ENCODE peak calls at places on chromosome 21, in seven cellular contexts. S is astrocyte, F is PC-3, U is endothelial cell, B is brain microvascular endothelial cell, D is A549, C is upper lobe of right lung. L is an unnamed sample.
A peak's percentile ranks its signal among the peaks of the same experiment; 100 is the strongest.

GRCh38 chr21:16308269-16308668 is 578.5 kb downstream of the USP25 start:
- DNase-seq in B (no peak), S (peak; percentile 73), D (no peak), C (no peak), U (no peak), F (no peak), L (no peak)

GRCh38 chr21:33374080-33374873 is 28.9 kb upstream of the IFNGR2 start:
- DNase-seq in B (peak; percentile 58), F (peak; percentile 90), D (peak; percentile 33), U (peak; percentile 57), S (peak; percentile 35), C (peak; percentile 65), L (no peak)

GRCh38 chr21:32083175-32083574 is 195.7 kb downstream of the MIS18A start:
- DNase-seq in B (no peak), S (peak; percentile 2), F (no peak), U (no peak), D (no peak), C (no peak), L (no peak)

GRCh38 chr21:41830145-41830707 is 48.9 kb downstream of the PRDM15 start:
- DNase-seq in F (no peak), S (no peak), B (no peak), U (no peak), C (no peak), D (no peak), L (no peak)

GRCh38 chr21:26795866-26796329 is 49.3 kb downstream of the ADAMTS1 start:
- DNase-seq in F (peak; percentile 84), U (no peak), S (peak; percentile 89), B (peak; percentile 97), D (peak; percentile 4), C (no peak), L (no peak)

GRCh38 chr21:15809818-15810217 is 80.0 kb downstream of the USP25 start:
- DNase-seq in D (no peak), S (peak; percentile 3), F (no peak), C (no peak), U (no peak), B (peak; percentile 36), L (no peak)

GRCh38 chr21:33775100-33775828 is 133.0 kb downstream of the ITSN1 start:
- DNase-seq in D (no peak), U (no peak), B (no peak), F (no peak), C (no peak), S (no peak), L (no peak)

GRCh38 chr21:45309069-45309521 is 21.4 kb upstream of the POFUT2 start:
- DNase-seq in S (no peak), C (peak; percentile 82), U (peak; percentile 88), B (peak; percentile 84), D (peak; percentile 42), F (peak; percentile 65), L (no peak)

GRCh38 chr21:34018185-34018584 is 55.2 kb upstream of the MRPS6 start:
- DNase-seq in D (no peak), U (no peak), S (no peak), C (no peak), B (no peak), F (no peak), L (no peak)

GRCh38 chr21:29221259-29221744 is 77.4 kb upstream of the BACH1 start:
- DNase-seq in C (no peak), B (peak; percentile 97), F (no peak), U (no peak), S (peak; percentile 100), D (no peak), L (no peak)

GRCh38 chr21:37166733-37167132 is 93.7 kb downstream of the TTC3 start:
- DNase-seq in B (no peak), U (no peak), C (no peak), S (no peak), F (peak; percentile 58), D (no peak), L (no peak)
- TF ChIP-seq CTCF in B (peak; percentile 10), U (no peak), C (peak; percentile 8), S (no peak), F (peak; percentile 68), D (peak; percentile 27), L (no peak)

GRCh38 chr21:43318841-43319781 is 107.8 kb downstream of the SIK1 start:
- DNase-seq in U (no peak), S (peak; percentile 47), C (no peak), F (peak; percentile 62), D (no peak), B (peak; percentile 80), L (no peak)

GRCh38 chr21:43317254-43317748 is 109.6 kb downstream of the SIK1 start:
- DNase-seq in B (no peak), C (no peak), U (no peak), S (no peak), D (no peak), F (no peak), L (no peak)

GRCh38 chr21:43317959-43318358 is 109.0 kb downstream of the SIK1 start:
- DNase-seq in F (no peak), D (no peak), C (no peak), B (no peak), S (no peak), U (no peak), L (no peak)

GRCh38 chr21:43316156-43316845 is 110.6 kb downstream of the SIK1 start:
- DNase-seq in U (no peak), D (no peak), S (no peak), C (no peak), F (no peak), B (no peak), L (no peak)

GRCh38 chr21:43318368-43318767 is 108.6 kb downstream of the SIK1 start:
- DNase-seq in F (no peak), S (no peak), U (no peak), D (no peak), B (no peak), C (no peak), L (no peak)
- TF ChIP-seq CTCF in F (no peak), S (no peak), U (no peak), D (no peak), B (no peak), C (no peak), L (no peak)

DNA sequence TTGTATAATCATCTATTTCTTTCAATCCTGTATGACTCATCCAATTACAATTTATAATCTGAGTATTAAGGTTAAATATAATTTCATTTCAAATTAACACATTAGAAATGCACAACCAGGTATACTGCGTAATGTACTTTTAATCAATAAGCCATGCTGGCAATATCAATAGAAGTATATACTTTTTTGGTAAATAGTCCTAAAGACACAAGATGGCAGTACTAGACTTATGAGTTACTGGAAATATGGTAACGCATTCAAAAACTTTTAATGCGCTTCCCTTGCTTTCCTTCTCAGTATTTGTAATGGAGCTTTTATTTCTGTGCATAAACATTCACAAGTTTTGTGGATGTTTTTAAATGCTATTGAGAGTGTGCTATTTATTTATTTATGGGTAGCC is 1162.0 kb upstream of the TMPRSS15 start:
- DNase-seq in S (no peak), B (no peak), F (peak; percentile 14), C (no peak), U (no peak), D (no peak), L (no peak)
- TF ChIP-seq CTCF in S (no peak), B (no peak), F (peak; percentile 34), C (no peak), U (no peak), D (no peak), L (no peak)

GRCh38 chr21:46371204-46372013 is 47.5 kb downstream of the PCNT start:
- DNase-seq in C (no peak), D (no peak), F (no peak), S (no peak), U (no peak), B (no peak), L (no peak)
- TF ChIP-seq CTCF in C (no peak), D (no peak), F (no peak), S (no peak), U (no peak), B (no peak), L (no peak)

GRCh38 chr21:18041012-18041411 is 203.6 kb upstream of the CHODL start:
- DNase-seq in F (peak; percentile 50), D (no peak), C (no peak), B (no peak), U (peak; percentile 29), S (no peak), L (no peak)
- TF ChIP-seq CTCF in F (peak; percentile 60), D (no peak), C (peak; percentile 46), B (peak; percentile 39), U (no peak), S (peak; percentile 32), L (no peak)

GRCh38 chr21:38171723-38172344 is 85.0 kb upstream of the KCNJ15 start:
- DNase-seq in U (peak; percentile 38), D (no peak), B (peak; percentile 45), S (peak; percentile 67), F (peak; percentile 55), C (no peak), L (no peak)

GRCh38 chr21:38170705-38171682 is 85.8 kb upstream of the KCNJ15 start:
- DNase-seq in F (peak; percentile 16), S (peak; percentile 34), U (no peak), C (no peak), D (no peak), B (no peak), L (no peak)

GRCh38 chr21:38167345-38167744 is 89.4 kb upstream of the KCNJ15 start:
- DNase-seq in S (no peak), B (no peak), F (no peak), C (no peak), D (no peak), U (no peak), L (no peak)

GRCh38 chr21:38166214-38166547 is 90.6 kb upstream of the KCNJ15 start:
- DNase-seq in U (no peak), D (no peak), B (no peak), F (no peak), C (no peak), S (no peak), L (no peak)

DNA sequence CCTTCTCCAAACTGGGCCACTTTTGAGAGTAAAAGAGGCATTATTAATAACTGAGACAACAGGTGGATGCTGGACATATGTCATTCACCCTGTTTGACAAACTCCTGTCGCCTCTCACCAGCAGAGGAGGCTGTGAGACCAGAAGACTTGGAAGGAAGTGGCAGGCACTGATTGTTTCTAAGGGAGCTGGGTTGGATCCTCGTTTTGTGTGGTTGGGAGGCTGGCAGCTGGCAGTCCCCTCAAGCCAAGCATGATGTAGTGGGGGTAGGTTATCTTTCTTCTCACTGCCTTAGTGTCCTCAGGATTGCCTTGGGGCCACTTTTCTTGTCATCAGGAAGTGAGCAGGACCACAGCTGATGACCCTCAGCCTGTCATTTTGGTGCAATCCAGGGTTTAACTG is 86.5 kb upstream of the KCNJ15 start:
- DNase-seq in D (no peak), C (no peak), S (no peak), F (peak; percentile 66), U (peak; percentile 56), B (peak; percentile 17), L (no peak)
- TF ChIP-seq CTCF in D (peak; percentile 21), C (peak; percentile 50), S (peak; percentile 32), F (peak; percentile 72), U (peak; percentile 31), B (peak; percentile 77), L (no peak)

L was measured in activated B cell treated with CpG ODN at 0.5 μM for 24 hours.